ENCODE peak calls at places on chromosomes 16 and 17, in ten cellular contexts. H, R, Z, L, S, K, I, D, O and G are unnamed samples.
A peak's percentile ranks its signal among the peaks of the same experiment; 100 is the strongest.

GRCh38 chr17:19646788-19647696 is 1.5 kb upstream of the ALDH3A2 start:
- DNase-seq in R (no peak), L (no peak), I (peak; percentile 55), Z (no peak), S (no peak), D (no peak), K (no peak), O (no peak), H (peak; percentile 18), G (peak; percentile 9)

GRCh38 chr17:81076097-81076754 is 41.3 kb downstream of the BAIAP2 start:
- DNase-seq in S (peak; percentile 93), D (peak; percentile 79), L (no peak), H (no peak), I (no peak), R (no peak), Z (no peak), O (no peak), K (no peak), G (no peak)

GRCh38 chr16:48117217-48118105 is 38.3 kb downstream of the ABCC12 start:
- DNase-seq in Z (peak; percentile 75), R (peak; percentile 53), I (peak; percentile 52), H (peak; percentile 47), L (peak; percentile 78), O (no peak), D (peak; percentile 82), S (peak; percentile 92), K (peak; percentile 65), G (no peak)

GRCh38 chr17:67765623-67766022 is 47.9 kb downstream of the NOL11 start:
- DNase-seq in Z (no peak), D (no peak), S (no peak), R (no peak), H (no peak), K (no peak), O (no peak), L (no peak), I (no peak), G (no peak)

GRCh38 chr16:28597692-28598261 is 927 bp upstream of the SULT1A2 start:
- DNase-seq in H (no peak), K (no peak), I (no peak), Z (peak; percentile 84), S (no peak), D (no peak), R (no peak), O (no peak), L (peak; percentile 75), G (no peak)

GRCh38 chr16:87801679-87802300 is 36.0 kb upstream of the KLHDC4 start:
- DNase-seq in S (no peak), I (no peak), H (no peak), L (no peak), Z (no peak), O (no peak), D (no peak), K (no peak), R (no peak), G (no peak)

GRCh38 chr17:76569607-76570279 is 15.9 kb downstream of the ST6GALNAC2 start:
- DNase-seq in K (no peak), D (no peak), H (no peak), I (no peak), R (peak; percentile 42), Z (no peak), O (no peak), L (no peak), S (peak; percentile 41), G (no peak)

GRCh38 chr17:64492481-64493109 is 4.3 kb downstream of the POLG2 start:
- DNase-seq in Z (no peak), R (no peak), L (no peak), S (peak; percentile 33), H (peak; percentile 30), I (peak; percentile 49), O (no peak), K (no peak), D (no peak), G (no peak)

GRCh38 chr17:64133546-64134215 is 3.7 kb upstream of the ERN1 start:
- DNase-seq in D (peak; percentile 54), S (peak; percentile 80), Z (no peak), R (no peak), L (peak; percentile 62), I (peak; percentile 79), O (peak; percentile 60), K (peak; percentile 44), H (peak; percentile 79), G (peak; percentile 64)

GRCh38 chr16:4113358-4114256 is 2.6 kb downstream of the ADCY9 start:
- DNase-seq in K (no peak), I (peak; percentile 32), S (no peak), D (no peak), R (no peak), Z (no peak), O (no peak), H (no peak), L (no peak), G (no peak)

GRCh38 chr16:4115941-4116327 is 308 bp downstream of the ADCY9 start:
- DNase-seq in I (no peak), D (no peak), S (no peak), Z (no peak), L (no peak), K (no peak), O (no peak), R (no peak), H (no peak), G (no peak)

GRCh38 chr16:4116328-4117249 is at the start of gene ADCY9:
- DNase-seq in R (peak; percentile 88), D (peak; percentile 92), Z (peak; percentile 91), O (no peak), I (peak; percentile 87), S (peak; percentile 100), H (peak; percentile 75), L (peak; percentile 72), K (peak; percentile 74), G (peak; percentile 73)

GRCh38 chr16:4115209-4115940 is 867 bp downstream of the ADCY9 start:
- DNase-seq in H (peak; percentile 70), Z (peak; percentile 86), R (peak; percentile 67), L (peak; percentile 43), S (peak; percentile 87), O (no peak), I (peak; percentile 92), D (peak; percentile 76), K (peak; percentile 27), G (peak; percentile 72)

GRCh38 chr16:4114257-4115208 is 1.7 kb downstream of the ADCY9 start:
- DNase-seq in H (no peak), Z (peak; percentile 66), D (no peak), R (peak; percentile 25), L (no peak), I (peak; percentile 55), K (no peak), S (no peak), O (no peak), G (peak; percentile 15)
- H3K4me3 ChIP-seq in H (peak overlapping the region; percentile 41), Z (peak overlapping the region; percentile 76), D (peak overlapping the region; percentile 73), R (peak overlapping the region; percentile 61), L (peak overlapping the region; percentile 59), I (peak overlapping the region; percentile 71), K (no peak overlapping the region), S (no peak overlapping the region), O (peak overlapping the region; percentile 53), G (peak overlapping the region; percentile 77)

GRCh38 chr17:75020331-75021110 is 8.1 kb downstream of the MRPL58 start:
- DNase-seq in D (no peak), I (no peak), R (no peak), H (no peak), Z (no peak), K (no peak), O (no peak), S (no peak), L (no peak), G (no peak)
- H3K4me3 ChIP-seq in D (no peak overlapping the region), I (no peak overlapping the region), R (no peak overlapping the region), H (no peak overlapping the region), Z (no peak overlapping the region), K (no peak overlapping the region), O (no peak overlapping the region), S (no peak overlapping the region), L (no peak overlapping the region), G (no peak overlapping the region)

GRCh38 chr16:1538804-1539520 is 5.5 kb downstream of the TMEM204 start:
- DNase-seq in Z (no peak), L (no peak), H (no peak), S (peak; percentile 77), I (no peak), K (no peak), O (no peak), R (peak; percentile 24), D (peak; percentile 94), G (no peak)

GRCh38 chr16:1542166-1542500 is 8.7 kb downstream of the TMEM204 start:
- DNase-seq in K (no peak), R (no peak), S (no peak), O (no peak), I (no peak), Z (no peak), L (no peak), D (no peak), H (no peak), G (no peak)

GRCh38 chr16:1541293-1542165 is 8.1 kb downstream of the TMEM204 start:
- DNase-seq in R (no peak), I (no peak), H (no peak), L (no peak), D (peak; percentile 8), Z (no peak), O (no peak), K (no peak), S (no peak), G (no peak)

GRCh38 chr16:1539720-1540555 is 6.5 kb downstream of the TMEM204 start:
- DNase-seq in L (no peak), I (no peak), K (no peak), O (no peak), Z (no peak), R (no peak), H (no peak), S (no peak), D (peak; percentile 45), G (no peak)

GRCh38 chr16:1540556-1540855 is 7.0 kb downstream of the TMEM204 start:
- DNase-seq in Z (no peak), H (no peak), K (no peak), S (no peak), R (no peak), L (no peak), D (no peak), O (no peak), I (no peak), G (no peak)
- H3K4me3 ChIP-seq in Z (no peak overlapping the region), H (no peak overlapping the region), K (no peak overlapping the region), S (no peak overlapping the region), R (no peak overlapping the region), L (no peak overlapping the region), D (no peak overlapping the region), O (no peak overlapping the region), I (no peak overlapping the region), G (no peak overlapping the region)

GRCh38 chr17:15378243-15378642 is 36.8 kb upstream of the TEKT3 start:
- DNase-seq in H (no peak), D (no peak), I (no peak), Z (no peak), O (no peak), S (no peak), K (no peak), R (no peak), L (no peak), G (no peak)

GRCh38 chr17:15377608-15378007 is 36.2 kb upstream of the TEKT3 start:
- DNase-seq in L (peak; percentile 86), S (no peak), R (no peak), K (no peak), Z (no peak), D (no peak), H (peak; percentile 35), I (peak; percentile 38), O (peak; percentile 76), G (peak; percentile 77)

GRCh38 chr17:15380447-15380846 is 39.0 kb upstream of the TEKT3 start:
- DNase-seq in S (no peak), R (no peak), D (no peak), O (no peak), Z (no peak), L (no peak), H (no peak), K (no peak), I (no peak), G (no peak)

GRCh38 chr17:15379659-15380058 is 38.3 kb upstream of the TEKT3 start:
- DNase-seq in K (no peak), S (no peak), R (no peak), I (no peak), O (no peak), Z (no peak), D (no peak), L (no peak), H (no peak), G (no peak)

GRCh38 chr17:15377200-15377599 is 35.8 kb upstream of the TEKT3 start:
- DNase-seq in H (peak; percentile 51), Z (no peak), R (no peak), D (no peak), L (no peak), S (no peak), K (no peak), O (peak; percentile 27), I (peak; percentile 96), G (peak; percentile 80)
- H3K4me3 ChIP-seq in H (no peak overlapping the region), Z (no peak overlapping the region), R (no peak overlapping the region), D (no peak overlapping the region), L (no peak overlapping the region), S (no peak overlapping the region), K (no peak overlapping the region), O (peak overlapping the region; percentile 22), I (peak overlapping the region; percentile 46), G (no peak overlapping the region)